ENCODE peak calls at places on chromosomes 1 and 21, in five cellular contexts. One of them, this sample, is unnamed. For H3K9me3, the result is how much of the 10 kb centered on the place peaks cover.

GRCh38 chr1:109579496-109579895 is 31.1 kb downstream of the GNAI3 start:
- DNase-seq in H9: no peak
- DNase-seq in upper lobe of left lung: no peak
- DNase-seq in neuronal stem cell: no peak
- DNase-seq in MG63: peak
- DNase-seq in this sample: no peak

GRCh38 chr1:183734600-183735036 is 70.3 kb upstream of the RGL1 start:
- DNase-seq in H9: no peak
- DNase-seq in upper lobe of left lung: peak
- DNase-seq in neuronal stem cell: peak
- DNase-seq in MG63: no peak
- DNase-seq in this sample: no peak

GRCh38 chr1:46288485-46289133 is 14.8 kb downstream of the LRRC41 start:
- DNase-seq in H9: no peak
- DNase-seq in upper lobe of left lung: peak
- DNase-seq in neuronal stem cell: no peak
- DNase-seq in MG63: no peak
- DNase-seq in this sample: no peak

GRCh38 chr1:2168535-2168934 is 26.0 kb downstream of the FAAP20 start:
- DNase-seq in H9: no peak
- DNase-seq in upper lobe of left lung: no peak
- DNase-seq in neuronal stem cell: no peak
- DNase-seq in MG63: no peak
- DNase-seq in this sample: no peak

GRCh38 chr21:21057349-21058062 is 59.3 kb downstream of the NCAM2 start:
- DNase-seq in H9: no peak
- DNase-seq in upper lobe of left lung: no peak
- DNase-seq in neuronal stem cell: no peak
- DNase-seq in MG63: no peak
- DNase-seq in this sample: no peak

GRCh38 chr1:224879404-224879803 is 50.1 kb upstream of the DNAH14 start:
- DNase-seq in H9: no peak
- DNase-seq in upper lobe of left lung: no peak
- DNase-seq in neuronal stem cell: no peak
- DNase-seq in MG63: no peak
- DNase-seq in this sample: no peak

GRCh38 chr1:210001751-210002150 is 63.7 kb downstream of the SYT14 start:
- DNase-seq in H9: no peak
- DNase-seq in upper lobe of left lung: no peak
- DNase-seq in neuronal stem cell: no peak
- DNase-seq in MG63: no peak
- DNase-seq in this sample: no peak

GRCh38 chr21:31449912-31450535 is 106.0 kb upstream of the TIAM1 start:
- DNase-seq in H9: no peak
- DNase-seq in upper lobe of left lung: no peak
- DNase-seq in neuronal stem cell: no peak
- DNase-seq in MG63: no peak
- DNase-seq in this sample: no peak

GRCh38 chr1:203702130-203702577 is 62.8 kb upstream of the LAX1 start:
- DNase-seq in H9: peak
- DNase-seq in upper lobe of left lung: no peak
- DNase-seq in neuronal stem cell: peak
- DNase-seq in MG63: no peak
- DNase-seq in this sample: peak

GRCh38 chr1:27306892-27307850 is 14.8 kb upstream of the TMEM222 start:
- DNase-seq in H9: peak
- DNase-seq in upper lobe of left lung: no peak
- DNase-seq in neuronal stem cell: peak
- DNase-seq in MG63: no peak
- DNase-seq in this sample: no peak

GRCh38 chr21:15058718-15059316 is 6.0 kb downstream of the NRIP1 start:
- DNase-seq in H9: no peak
- DNase-seq in upper lobe of left lung: no peak
- DNase-seq in neuronal stem cell: no peak
- DNase-seq in MG63: peak
- DNase-seq in this sample: no peak

DNA sequence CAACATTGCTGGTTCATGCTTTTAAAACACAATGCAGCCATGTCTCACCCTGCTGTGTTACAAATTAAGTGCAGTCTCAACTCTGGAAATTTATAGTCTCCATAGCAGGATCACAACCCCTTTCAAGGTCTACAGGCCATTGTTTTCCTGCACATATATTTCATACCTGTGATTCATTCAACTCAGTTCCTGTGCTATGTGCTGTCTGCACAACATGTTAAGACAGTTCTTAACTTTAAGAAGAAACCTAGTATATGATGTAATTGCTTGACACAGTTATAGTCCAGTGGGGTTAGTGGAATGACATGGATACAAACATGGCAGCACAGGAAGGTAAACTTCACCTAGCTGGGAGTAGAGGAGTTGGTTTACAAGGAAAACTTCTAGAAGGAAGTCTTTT is 106.4 kb downstream of the IFI44 start:
- DNase-seq in H9: no peak
- DNase-seq in upper lobe of left lung: no peak
- DNase-seq in neuronal stem cell: no peak
- DNase-seq in MG63: no peak
- DNase-seq in this sample: no peak
- H3K9me3 ChIP-seq in H9: under half
- H3K9me3 ChIP-seq in upper lobe of left lung: under half
- H3K9me3 ChIP-seq in neuronal stem cell: under half
- H3K9me3 ChIP-seq in MG63: under half
- H3K9me3 ChIP-seq in this sample: under half

GRCh38 chr21:42836402-42836666 is 43.0 kb downstream of the WDR4 start:
- DNase-seq in H9: no peak
- DNase-seq in upper lobe of left lung: no peak
- DNase-seq in neuronal stem cell: no peak
- DNase-seq in MG63: no peak
- DNase-seq in this sample: no peak

GRCh38 chr21:42835611-42836401 is 43.5 kb downstream of the WDR4 start:
- DNase-seq in H9: no peak
- DNase-seq in upper lobe of left lung: no peak
- DNase-seq in neuronal stem cell: no peak
- DNase-seq in MG63: no peak
- DNase-seq in this sample: no peak

GRCh38 chr21:42834730-42835191 is 44.6 kb downstream of the WDR4 start:
- DNase-seq in H9: no peak
- DNase-seq in upper lobe of left lung: no peak
- DNase-seq in neuronal stem cell: no peak
- DNase-seq in MG63: no peak
- DNase-seq in this sample: no peak

GRCh38 chr21:42833859-42834729 is 45.2 kb downstream of the WDR4 start:
- DNase-seq in H9: no peak
- DNase-seq in upper lobe of left lung: no peak
- DNase-seq in neuronal stem cell: no peak
- DNase-seq in MG63: no peak
- DNase-seq in this sample: no peak

GRCh38 chr21:42835211-42835610 is 44.1 kb downstream of the WDR4 start:
- DNase-seq in H9: no peak
- DNase-seq in upper lobe of left lung: no peak
- DNase-seq in neuronal stem cell: no peak
- DNase-seq in MG63: no peak
- DNase-seq in this sample: no peak
- H3K9me3 ChIP-seq in H9: under half
- H3K9me3 ChIP-seq in upper lobe of left lung: under half
- H3K9me3 ChIP-seq in neuronal stem cell: under half
- H3K9me3 ChIP-seq in MG63: under half
- H3K9me3 ChIP-seq in this sample: under half

GRCh38 chr21:23130308-23130707 is 2132.1 kb downstream of the NCAM2 start:
- DNase-seq in H9: no peak
- DNase-seq in upper lobe of left lung: no peak
- DNase-seq in neuronal stem cell: no peak
- DNase-seq in MG63: no peak
- DNase-seq in this sample: no peak

GRCh38 chr21:23127973-23128372 is 2129.8 kb downstream of the NCAM2 start:
- DNase-seq in H9: peak
- DNase-seq in upper lobe of left lung: no peak
- DNase-seq in neuronal stem cell: no peak
- DNase-seq in MG63: no peak
- DNase-seq in this sample: no peak

DNA sequence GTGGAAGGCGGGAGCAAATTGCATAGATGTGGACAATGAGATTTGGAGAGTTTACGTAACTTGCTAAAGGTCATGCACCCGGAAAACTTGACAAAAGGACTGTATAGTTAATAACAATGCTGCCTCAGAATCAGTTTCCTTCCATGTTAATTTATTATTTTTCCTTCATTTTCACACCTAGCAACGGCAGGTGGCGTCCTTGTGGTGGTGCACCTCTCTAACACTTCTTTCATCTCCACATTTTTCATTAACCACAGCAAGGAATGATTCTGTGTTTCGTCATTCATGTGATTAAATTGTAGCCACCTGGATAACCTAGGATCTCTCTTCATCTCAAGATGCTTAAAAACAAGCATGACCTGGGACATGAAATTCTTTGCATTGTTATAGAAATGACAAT is 2133.0 kb downstream of the NCAM2 start:
- DNase-seq in H9: no peak
- DNase-seq in upper lobe of left lung: no peak
- DNase-seq in neuronal stem cell: no peak
- DNase-seq in MG63: no peak
- DNase-seq in this sample: no peak
- H3K9me3 ChIP-seq in H9: under half
- H3K9me3 ChIP-seq in upper lobe of left lung: under half
- H3K9me3 ChIP-seq in neuronal stem cell: under half
- H3K9me3 ChIP-seq in MG63: under half
- H3K9me3 ChIP-seq in this sample: under half

GRCh38 chr21:44523567-44524181 is 16.3 kb downstream of the KRTAP10-1 start:
- DNase-seq in H9: no peak
- DNase-seq in upper lobe of left lung: no peak
- DNase-seq in neuronal stem cell: no peak
- DNase-seq in MG63: no peak
- DNase-seq in this sample: no peak
- H3K9me3 ChIP-seq in H9: under half
- H3K9me3 ChIP-seq in upper lobe of left lung: under half
- H3K9me3 ChIP-seq in neuronal stem cell: under half
- H3K9me3 ChIP-seq in MG63: under half
- H3K9me3 ChIP-seq in this sample: under half

GRCh38 chr1:179478370-179478769 is 97.4 kb downstream of the NPHS2 start:
- DNase-seq in H9: no peak
- DNase-seq in upper lobe of left lung: no peak
- DNase-seq in neuronal stem cell: no peak
- DNase-seq in MG63: no peak
- DNase-seq in this sample: no peak

GRCh38 chr1:179476484-179476883 is 99.3 kb downstream of the NPHS2 start:
- DNase-seq in H9: no peak
- DNase-seq in upper lobe of left lung: no peak
- DNase-seq in neuronal stem cell: no peak
- DNase-seq in MG63: no peak
- DNase-seq in this sample: no peak

DNA sequence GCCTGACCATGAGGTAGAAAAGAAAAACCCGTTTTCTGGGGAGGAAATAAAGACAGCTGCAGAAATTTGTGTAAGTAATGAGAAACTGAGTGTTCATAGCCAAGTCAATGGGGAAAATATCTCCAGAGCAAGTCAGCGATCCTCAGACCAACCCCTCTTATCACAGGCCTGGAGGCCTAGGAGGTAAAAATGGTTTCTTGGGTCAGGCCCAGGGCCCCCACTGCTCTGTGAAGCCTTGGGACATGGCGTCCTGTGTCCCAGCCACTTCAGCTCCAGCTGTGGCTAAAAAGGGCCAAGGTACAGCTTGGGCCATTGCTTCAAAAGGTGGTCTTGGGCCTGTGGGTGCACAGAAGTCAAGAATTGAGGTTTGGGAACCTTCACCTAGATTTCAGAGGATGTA is 101.0 kb downstream of the NPHS2 start:
- DNase-seq in H9: no peak
- DNase-seq in upper lobe of left lung: no peak
- DNase-seq in neuronal stem cell: no peak
- DNase-seq in MG63: no peak
- DNase-seq in this sample: no peak
- H3K9me3 ChIP-seq in H9: under half
- H3K9me3 ChIP-seq in upper lobe of left lung: under half
- H3K9me3 ChIP-seq in neuronal stem cell: under half
- H3K9me3 ChIP-seq in MG63: under half
- H3K9me3 ChIP-seq in this sample: under half

GRCh38 chr1:67811816-67812215 is 21.5 kb downstream of the GNG12 start:
- DNase-seq in H9: no peak
- DNase-seq in upper lobe of left lung: no peak
- DNase-seq in neuronal stem cell: no peak
- DNase-seq in MG63: no peak
- DNase-seq in this sample: no peak

GRCh38 chr1:67803380-67804279 is 29.6 kb downstream of the GNG12 start:
- DNase-seq in H9: no peak
- DNase-seq in upper lobe of left lung: no peak
- DNase-seq in neuronal stem cell: no peak
- DNase-seq in MG63: peak
- DNase-seq in this sample: no peak

GRCh38 chr1:67809887-67810286 is 23.4 kb downstream of the GNG12 start:
- DNase-seq in H9: no peak
- DNase-seq in upper lobe of left lung: no peak
- DNase-seq in neuronal stem cell: no peak
- DNase-seq in MG63: no peak
- DNase-seq in this sample: no peak

GRCh38 chr1:67804710-67805109 is 28.6 kb downstream of the GNG12 start:
- DNase-seq in H9: no peak
- DNase-seq in upper lobe of left lung: no peak
- DNase-seq in neuronal stem cell: no peak
- DNase-seq in MG63: no peak
- DNase-seq in this sample: no peak

GRCh38 chr1:67807282-67807681 is 26.0 kb downstream of the GNG12 start:
- DNase-seq in H9: no peak
- DNase-seq in upper lobe of left lung: no peak
- DNase-seq in neuronal stem cell: no peak
- DNase-seq in MG63: no peak
- DNase-seq in this sample: no peak
- H3K9me3 ChIP-seq in H9: under half
- H3K9me3 ChIP-seq in upper lobe of left lung: under half
- H3K9me3 ChIP-seq in neuronal stem cell: under half
- H3K9me3 ChIP-seq in MG63: under half
- H3K9me3 ChIP-seq in this sample: under half

DNA sequence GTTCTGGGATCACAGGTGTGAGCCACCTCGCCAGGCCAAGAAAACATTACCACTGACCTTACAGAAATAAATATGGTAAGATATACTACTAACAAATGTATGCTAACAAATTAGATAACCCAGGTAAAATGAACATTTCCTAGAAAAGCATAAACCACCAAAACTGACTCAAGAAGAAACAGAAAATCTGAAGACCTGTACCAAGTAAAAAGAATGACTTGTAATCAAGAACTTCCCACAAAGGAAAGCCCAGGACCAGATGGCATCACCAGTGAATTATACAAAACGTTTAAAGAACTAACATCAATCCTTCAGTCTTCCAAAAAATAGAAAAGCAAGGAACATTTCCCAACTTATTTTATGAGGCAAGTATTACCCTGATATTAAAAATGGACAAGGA is 29.3 kb downstream of the USP24 start:
- DNase-seq in H9: no peak
- DNase-seq in upper lobe of left lung: no peak
- DNase-seq in neuronal stem cell: no peak
- DNase-seq in MG63: no peak
- DNase-seq in this sample: no peak
- H3K9me3 ChIP-seq in H9: under half
- H3K9me3 ChIP-seq in upper lobe of left lung: under half
- H3K9me3 ChIP-seq in neuronal stem cell: under half
- H3K9me3 ChIP-seq in MG63: under half
- H3K9me3 ChIP-seq in this sample: under half

GRCh38 chr1:107865627-107866026 is 99.4 kb downstream of the VAV3 start:
- DNase-seq in H9: no peak
- DNase-seq in upper lobe of left lung: no peak
- DNase-seq in neuronal stem cell: no peak
- DNase-seq in MG63: no peak
- DNase-seq in this sample: no peak
- H3K9me3 ChIP-seq in H9: under half
- H3K9me3 ChIP-seq in upper lobe of left lung: under half
- H3K9me3 ChIP-seq in neuronal stem cell: under half
- H3K9me3 ChIP-seq in MG63: under half
- H3K9me3 ChIP-seq in this sample: under half